ENCODE peak calls at places on chromosomes 13 and 19, in four cellular contexts. M is breast epithelium, X is body of pancreas, K is suprapubic skin. C is an unnamed sample.

GRCh38 chr13:45238945-45239795 is 38.3 kb upstream of the KCTD4 start:
- DNase-seq in M (no peak), X (no peak), K (no peak), C (no peak)

GRCh38 chr19:12777217-12778019 is 2.1 kb upstream of the HOOK2 start:
- DNase-seq in M (peak; percentile 77), X (peak; percentile 81), K (peak; percentile 91), C (no peak)

GRCh38 chr19:15780595-15781418 is 6.7 kb upstream of the OR10H5 start:
- DNase-seq in M (no peak), X (no peak), K (no peak), C (no peak)

GRCh38 chr13:63696055-63696454 is 2280.4 kb upstream of the PCDH20 start:
- DNase-seq in M (no peak), X (no peak), K (no peak), C (no peak)

GRCh38 chr19:2546128-2547032 is 70.5 kb downstream of the GADD45B start:
- DNase-seq in M (peak; percentile 82), X (peak; percentile 78), K (peak; percentile 89), C (no peak)

GRCh38 chr13:72126424-72126823 is 259.4 kb upstream of the DACH1 start:
- DNase-seq in M (no peak), X (no peak), K (no peak), C (no peak)

GRCh38 chr19:11797491-11797890 is 832 bp upstream of the ZNF491 start:
- DNase-seq in M (peak; percentile 85), X (peak; percentile 97), K (peak; percentile 88), C (no peak)

GRCh38 chr19:56066152-56067023 is 54.7 kb downstream of the ZNF787 start:
- DNase-seq in M (peak; percentile 74), X (peak; percentile 74), K (no peak), C (no peak)

GRCh38 chr19:7622933-7623685 is 6.2 kb downstream of the XAB2 start:
- DNase-seq in M (no peak), X (no peak), K (no peak), C (no peak)

GRCh38 chr19:11814707-11815050 is 606 bp downstream of the ZNF440 start:
- DNase-seq in M (no peak), X (peak; percentile 14), K (no peak), C (no peak)

GRCh38 chr13:94115054-94115453 is 364.4 kb downstream of the DCT start:
- DNase-seq in M (no peak), X (no peak), K (no peak), C (no peak)
- TF ChIP-seq POLR2A in M (no peak), X (no peak), K (no peak), C (no peak)

GRCh38 chr19:35093430-35093829 is 22.2 kb upstream of the FXYD3 start:
- DNase-seq in M (no peak), X (no peak), K (no peak), C (no peak)
- H3K27ac ChIP-seq in M (no peak overlapping the region), X (no peak overlapping the region), K (no peak overlapping the region), C (peak overlapping the region; percentile 83)

GRCh38 chr19:35070471-35070870 is 28.9 kb downstream of the HPN start:
- DNase-seq in M (no peak), X (no peak), K (no peak), C (no peak)
- TF ChIP-seq POLR2A in M (no peak), X (no peak), K (no peak), C (no peak)

GRCh38 chr13:73177017-73177416 is 118.2 kb downstream of the KLF5 start:
- DNase-seq in M (no peak), X (no peak), K (no peak), C (no peak)
- H3K27ac ChIP-seq in M (no peak overlapping the region), X (no peak overlapping the region), K (no peak overlapping the region), C (peak overlapping the region; percentile 9)

DNA sequence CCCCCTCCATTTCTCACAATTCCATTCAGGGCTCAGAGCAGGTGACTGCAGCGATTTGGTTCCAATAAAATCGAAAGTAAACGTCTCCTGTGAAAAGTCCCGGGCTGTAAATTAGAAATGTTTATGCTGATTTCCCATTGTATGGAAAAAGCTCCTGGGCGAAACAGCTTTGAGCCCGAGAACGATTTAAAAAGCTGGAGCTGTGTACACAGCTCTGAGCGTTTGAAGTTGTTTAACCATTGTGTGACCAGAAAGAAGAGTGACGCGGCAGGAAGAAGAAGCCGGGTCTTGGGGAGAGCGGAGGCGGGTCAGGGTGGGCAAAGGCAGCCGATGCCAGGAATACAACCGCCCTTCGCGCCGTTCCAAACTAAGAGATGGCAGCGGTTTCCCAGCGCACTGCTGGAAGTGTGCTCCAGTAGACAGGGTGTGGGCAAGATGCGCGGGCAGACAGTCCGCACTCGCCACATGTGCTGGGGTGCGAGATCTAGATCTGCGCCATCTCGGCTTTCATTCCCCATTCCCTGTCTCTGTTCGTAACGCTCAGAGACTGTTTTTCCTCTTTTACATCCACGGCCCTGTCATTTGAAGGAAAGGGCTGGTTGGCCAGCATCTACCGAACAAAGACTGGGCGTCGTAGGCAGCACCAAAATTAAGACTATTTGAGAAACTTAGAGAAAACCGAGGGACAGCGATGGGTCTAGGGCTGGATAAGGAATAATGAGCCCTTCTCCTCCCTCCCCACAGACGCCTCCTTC is 960 bp upstream of the GSX1 start:
- DNase-seq in M (no peak), X (no peak), K (no peak), C (no peak)
- TF ChIP-seq POLR2A in M (no peak), X (no peak), K (no peak), C (no peak)

GRCh38 chr13:44104969-44105368 is 225.3 kb downstream of the LACC1 start:
- DNase-seq in M (no peak), X (no peak), K (no peak), C (no peak)

GRCh38 chr13:44106231-44107152 is 226.8 kb downstream of the LACC1 start:
- DNase-seq in M (no peak), X (no peak), K (no peak), C (no peak)

GRCh38 chr13:44101347-44102083 is 221.8 kb downstream of the LACC1 start:
- DNase-seq in M (no peak), X (no peak), K (no peak), C (no peak)

GRCh38 chr13:44107357-44108121 is 227.8 kb downstream of the LACC1 start:
- DNase-seq in M (no peak), X (no peak), K (no peak), C (no peak)

GRCh38 chr13:44103721-44104490 is 224.2 kb downstream of the LACC1 start:
- DNase-seq in M (no peak), X (no peak), K (no peak), C (no peak)
- H3K27ac ChIP-seq in M (no peak overlapping the region), X (no peak overlapping the region), K (no peak overlapping the region), C (no peak overlapping the region)